ENCODE peak calls at places on chromosome 17, in five cellular contexts. F is AG09309; B is T-helper 1 cell; L is activated T-helper 1 cell treated with anti-CD3 and anti-CD28 coated beads, Interleukin-12 subunit alpha, Interleukin-12 subunit beta, Interleukin-2, Interleukin-4 antibody, amounts not matched to agents 30 ng/mL and 10 ng/mL and 1 ng/mL, durations not matched to agents 14 hours and 24 hours and 36 hours; G is HFFc6. E is an unnamed sample.

GRCh38 chr17:6205525-6205924 is 135.3 kb downstream of the WSCD1 start:
- DNase-seq in F (no peak), B (no peak), L (no peak), G (no peak), E (no peak)

GRCh38 chr17:2025220-2025621 is at the start of gene RTN4RL1:
- DNase-seq in F (no peak), B (peak), L (peak), G (no peak), E (peak)

GRCh38 chr17:41917192-41917591 is 1.6 kb downstream of the ACLY start:
- DNase-seq in F (peak), B (no peak), L (no peak), G (peak), E (no peak)

GRCh38 chr17:48841395-48841831 is 10.6 kb downstream of the CALCOCO2 start:
- DNase-seq in F (peak), B (no peak), L (peak), G (peak), E (peak)

GRCh38 chr17:11636771-11637170 is 38.5 kb downstream of the DNAH9 start:
- DNase-seq in F (no peak), B (no peak), L (no peak), G (no peak), E (no peak)

GRCh38 chr17:80124351-80124981 is 22.5 kb downstream of the EIF4A3 start:
- DNase-seq in F (no peak), B (no peak), L (no peak), G (no peak), E (no peak)

GRCh38 chr17:7538891-7539290 is 10.0 kb upstream of the TNFSF12 start:
- DNase-seq in F (no peak), B (no peak), L (no peak), G (no peak), E (no peak)

GRCh38 chr17:31155208-31155810 is 60.5 kb downstream of the NF1 start:
- DNase-seq in F (no peak), B (no peak), L (no peak), G (peak), E (no peak)

GRCh38 chr17:29178750-29179231 is 1.4 kb downstream of the MYO18A start:
- DNase-seq in F (no peak), B (no peak), L (no peak), G (no peak), E (no peak)

GRCh38 chr17:28476076-28476475 is 2.6 kb downstream of the SLC13A2 start:
- DNase-seq in F (no peak), B (no peak), L (no peak), G (no peak), E (peak)

GRCh38 chr17:60169921-60170817 is 20.4 kb downstream of the CA4 start:
- DNase-seq in F (peak), B (no peak), L (peak), G (peak), E (no peak)

GRCh38 chr17:77834170-77835115 is 124.1 kb upstream of the TNRC6C start:
- DNase-seq in F (peak), B (peak), L (peak), G (peak), E (no peak)

GRCh38 chr17:48621410-48622387 is 4.5 kb downstream of the HOXB9 start:
- DNase-seq in F (no peak), B (no peak), L (no peak), G (no peak), E (no peak)

GRCh38 chr17:18947866-18948265 is 4.1 kb upstream of the SLC5A10 start:
- DNase-seq in F (no peak), B (no peak), L (no peak), G (no peak), E (no peak)

GRCh38 chr17:59362811-59363205 is 31.4 kb downstream of the YPEL2 start:
- DNase-seq in F (no peak), B (no peak), L (no peak), G (no peak), E (no peak)

GRCh38 chr17:65103896-65104295 is 33.3 kb upstream of the RGS9 start:
- DNase-seq in F (no peak), B (no peak), L (no peak), G (no peak), E (no peak)

GRCh38 chr17:55567240-55568216 is 56.3 kb upstream of the SMIM36 start:
- DNase-seq in F (no peak), B (no peak), L (no peak), G (no peak), E (peak)

GRCh38 chr17:74292495-74292894 is 18.5 kb downstream of the DNAI2 start:
- DNase-seq in F (no peak), B (no peak), L (no peak), G (no peak), E (no peak)

GRCh38 chr17:27290916-27291598 is 2.9 kb upstream of the WSB1 start:
- DNase-seq in F (no peak), B (no peak), L (no peak), G (no peak), E (no peak)

GRCh38 chr17:73616873-73617430 is 27.3 kb downstream of the SDK2 start:
- DNase-seq in F (no peak), B (no peak), L (no peak), G (no peak), E (no peak)

GRCh38 chr17:50765454-50766221 is 1.7 kb downstream of the ANKRD40CL start:
- DNase-seq in F (no peak), B (no peak), L (no peak), G (no peak), E (peak)

GRCh38 chr17:1714488-1714979 is 4.4 kb upstream of the TLCD2 start:
- DNase-seq in F (peak), B (no peak), L (no peak), G (peak), E (peak)

GRCh38 chr17:34390649-34391048 is 27.6 kb upstream of the CCL1 start:
- DNase-seq in F (no peak), B (no peak), L (no peak), G (no peak), E (no peak)

GRCh38 chr17:32349503-32349853 is 479 bp upstream of the ZNF207 start:
- DNase-seq in F (no peak), B (no peak), L (no peak), G (no peak), E (no peak)

GRCh38 chr17:1030684-1031557 is 34.0 kb downstream of the TIMM22 start:
- DNase-seq in F (no peak), B (no peak), L (no peak), G (no peak), E (peak)

GRCh38 chr17:82974136-82974952 is 105.1 kb upstream of the METRNL start:
- DNase-seq in F (no peak), B (no peak), L (no peak), G (no peak), E (peak)

GRCh38 chr17:2214887-2215615 is 88.5 kb downstream of the SMG6 start:
- DNase-seq in F (no peak), B (no peak), L (no peak), G (peak), E (no peak)